ENCODE peak calls at places on chromosomes 6 and 20, in four cellular contexts. One of them, this sample, is unnamed.

GRCh38 chr20:15637971-15638754 is 935.1 kb downstream of the KIF16B start:
- DNase-seq in NCI-H1105 treated with DMSO at 0.1 percent for 48 hours: peak; percentile 17
- DNase-seq in activated CD4-positive, alpha-beta T cell treated with anti-CD3 and anti-CD28 coated beads, Interleukin-2, amount 50 U/mL, for 1 hour: no peak
- DNase-seq in stimulated activated CD4-positive, alpha-beta T cell treated with anti-CD3 and anti-CD28 coated beads, Interleukin-1b, Interleukin-23, amount 100 ng/mL, for 24 hours: no peak
- DNase-seq in this sample: no peak

GRCh38 chr6:118280210-118280609 is 267.9 kb upstream of the PLN start:
- DNase-seq in NCI-H1105 treated with DMSO at 0.1 percent for 48 hours: no peak
- DNase-seq in activated CD4-positive, alpha-beta T cell treated with anti-CD3 and anti-CD28 coated beads, Interleukin-2, amount 50 U/mL, for 1 hour: no peak
- DNase-seq in stimulated activated CD4-positive, alpha-beta T cell treated with anti-CD3 and anti-CD28 coated beads, Interleukin-1b, Interleukin-23, amount 100 ng/mL, for 24 hours: no peak
- DNase-seq in this sample: no peak

GRCh38 chr6:99252421-99252820 is 97.1 kb downstream of the FAXC start:
- DNase-seq in NCI-H1105 treated with DMSO at 0.1 percent for 48 hours: no peak
- DNase-seq in activated CD4-positive, alpha-beta T cell treated with anti-CD3 and anti-CD28 coated beads, Interleukin-2, amount 50 U/mL, for 1 hour: no peak
- DNase-seq in stimulated activated CD4-positive, alpha-beta T cell treated with anti-CD3 and anti-CD28 coated beads, Interleukin-1b, Interleukin-23, amount 100 ng/mL, for 24 hours: no peak
- DNase-seq in this sample: no peak

GRCh38 chr6:16929814-16930213 is 168.6 kb upstream of the ATXN1 start:
- DNase-seq in NCI-H1105 treated with DMSO at 0.1 percent for 48 hours: no peak
- DNase-seq in activated CD4-positive, alpha-beta T cell treated with anti-CD3 and anti-CD28 coated beads, Interleukin-2, amount 50 U/mL, for 1 hour: no peak
- DNase-seq in stimulated activated CD4-positive, alpha-beta T cell treated with anti-CD3 and anti-CD28 coated beads, Interleukin-1b, Interleukin-23, amount 100 ng/mL, for 24 hours: no peak
- DNase-seq in this sample: no peak

GRCh38 chr20:1933465-1933870 is 38.3 kb downstream of the SIRPA start:
- DNase-seq in NCI-H1105 treated with DMSO at 0.1 percent for 48 hours: no peak
- DNase-seq in activated CD4-positive, alpha-beta T cell treated with anti-CD3 and anti-CD28 coated beads, Interleukin-2, amount 50 U/mL, for 1 hour: no peak
- DNase-seq in stimulated activated CD4-positive, alpha-beta T cell treated with anti-CD3 and anti-CD28 coated beads, Interleukin-1b, Interleukin-23, amount 100 ng/mL, for 24 hours: no peak
- DNase-seq in this sample: no peak

GRCh38 chr20:37209661-37210314 is 30.4 kb upstream of the MROH8 start:
- DNase-seq in NCI-H1105 treated with DMSO at 0.1 percent for 48 hours: peak; percentile 55
- DNase-seq in activated CD4-positive, alpha-beta T cell treated with anti-CD3 and anti-CD28 coated beads, Interleukin-2, amount 50 U/mL, for 1 hour: no peak
- DNase-seq in stimulated activated CD4-positive, alpha-beta T cell treated with anti-CD3 and anti-CD28 coated beads, Interleukin-1b, Interleukin-23, amount 100 ng/mL, for 24 hours: no peak
- DNase-seq in this sample: no peak

GRCh38 chr6:163630096-163630495 is 215.6 kb downstream of the QKI start:
- DNase-seq in NCI-H1105 treated with DMSO at 0.1 percent for 48 hours: no peak
- DNase-seq in activated CD4-positive, alpha-beta T cell treated with anti-CD3 and anti-CD28 coated beads, Interleukin-2, amount 50 U/mL, for 1 hour: no peak
- DNase-seq in stimulated activated CD4-positive, alpha-beta T cell treated with anti-CD3 and anti-CD28 coated beads, Interleukin-1b, Interleukin-23, amount 100 ng/mL, for 24 hours: no peak
- DNase-seq in this sample: no peak

GRCh38 chr6:130322673-130323268 is 43.0 kb upstream of the TMEM200A start:
- DNase-seq in NCI-H1105 treated with DMSO at 0.1 percent for 48 hours: peak; percentile 65
- DNase-seq in activated CD4-positive, alpha-beta T cell treated with anti-CD3 and anti-CD28 coated beads, Interleukin-2, amount 50 U/mL, for 1 hour: peak; percentile 38
- DNase-seq in stimulated activated CD4-positive, alpha-beta T cell treated with anti-CD3 and anti-CD28 coated beads, Interleukin-1b, Interleukin-23, amount 100 ng/mL, for 24 hours: peak; percentile 21
- DNase-seq in this sample: peak; percentile 51

GRCh38 chr6:27049863-27050781 is 197.4 kb upstream of the PRSS16 start:
- DNase-seq in NCI-H1105 treated with DMSO at 0.1 percent for 48 hours: peak; percentile 35
- DNase-seq in activated CD4-positive, alpha-beta T cell treated with anti-CD3 and anti-CD28 coated beads, Interleukin-2, amount 50 U/mL, for 1 hour: no peak
- DNase-seq in stimulated activated CD4-positive, alpha-beta T cell treated with anti-CD3 and anti-CD28 coated beads, Interleukin-1b, Interleukin-23, amount 100 ng/mL, for 24 hours: no peak
- DNase-seq in this sample: no peak

GRCh38 chr20:20881808-20882207 is 169.4 kb upstream of the RALGAPA2 start:
- DNase-seq in NCI-H1105 treated with DMSO at 0.1 percent for 48 hours: no peak
- DNase-seq in activated CD4-positive, alpha-beta T cell treated with anti-CD3 and anti-CD28 coated beads, Interleukin-2, amount 50 U/mL, for 1 hour: no peak
- DNase-seq in stimulated activated CD4-positive, alpha-beta T cell treated with anti-CD3 and anti-CD28 coated beads, Interleukin-1b, Interleukin-23, amount 100 ng/mL, for 24 hours: no peak
- DNase-seq in this sample: no peak

GRCh38 chr20:22341508-22341907 is 242.9 kb downstream of the FOXA2 start:
- DNase-seq in NCI-H1105 treated with DMSO at 0.1 percent for 48 hours: no peak
- DNase-seq in activated CD4-positive, alpha-beta T cell treated with anti-CD3 and anti-CD28 coated beads, Interleukin-2, amount 50 U/mL, for 1 hour: no peak
- DNase-seq in stimulated activated CD4-positive, alpha-beta T cell treated with anti-CD3 and anti-CD28 coated beads, Interleukin-1b, Interleukin-23, amount 100 ng/mL, for 24 hours: no peak
- DNase-seq in this sample: no peak

GRCh38 chr6:7851780-7852179 is 58.8 kb downstream of the TXNDC5 start:
- DNase-seq in NCI-H1105 treated with DMSO at 0.1 percent for 48 hours: no peak
- DNase-seq in activated CD4-positive, alpha-beta T cell treated with anti-CD3 and anti-CD28 coated beads, Interleukin-2, amount 50 U/mL, for 1 hour: no peak
- DNase-seq in stimulated activated CD4-positive, alpha-beta T cell treated with anti-CD3 and anti-CD28 coated beads, Interleukin-1b, Interleukin-23, amount 100 ng/mL, for 24 hours: no peak
- DNase-seq in this sample: no peak

GRCh38 chr6:103327079-103327478 is 1532.6 kb downstream of the HACE1 start:
- DNase-seq in NCI-H1105 treated with DMSO at 0.1 percent for 48 hours: no peak
- DNase-seq in activated CD4-positive, alpha-beta T cell treated with anti-CD3 and anti-CD28 coated beads, Interleukin-2, amount 50 U/mL, for 1 hour: no peak
- DNase-seq in stimulated activated CD4-positive, alpha-beta T cell treated with anti-CD3 and anti-CD28 coated beads, Interleukin-1b, Interleukin-23, amount 100 ng/mL, for 24 hours: no peak
- DNase-seq in this sample: peak; percentile 7

GRCh38 chr6:83511901-83512681 is at the start of gene PRSS35:
- DNase-seq in NCI-H1105 treated with DMSO at 0.1 percent for 48 hours: peak; percentile 58
- DNase-seq in activated CD4-positive, alpha-beta T cell treated with anti-CD3 and anti-CD28 coated beads, Interleukin-2, amount 50 U/mL, for 1 hour: no peak
- DNase-seq in stimulated activated CD4-positive, alpha-beta T cell treated with anti-CD3 and anti-CD28 coated beads, Interleukin-1b, Interleukin-23, amount 100 ng/mL, for 24 hours: no peak
- DNase-seq in this sample: no peak

GRCh38 chr6:138004423-138005287 is 102.6 kb downstream of the PERP start:
- DNase-seq in NCI-H1105 treated with DMSO at 0.1 percent for 48 hours: peak; percentile 65
- DNase-seq in activated CD4-positive, alpha-beta T cell treated with anti-CD3 and anti-CD28 coated beads, Interleukin-2, amount 50 U/mL, for 1 hour: no peak
- DNase-seq in stimulated activated CD4-positive, alpha-beta T cell treated with anti-CD3 and anti-CD28 coated beads, Interleukin-1b, Interleukin-23, amount 100 ng/mL, for 24 hours: no peak
- DNase-seq in this sample: peak; percentile 18

GRCh38 chr20:10673176-10673830 is 496 bp downstream of the JAG1 start:
- DNase-seq in NCI-H1105 treated with DMSO at 0.1 percent for 48 hours: no peak
- DNase-seq in activated CD4-positive, alpha-beta T cell treated with anti-CD3 and anti-CD28 coated beads, Interleukin-2, amount 50 U/mL, for 1 hour: no peak
- DNase-seq in stimulated activated CD4-positive, alpha-beta T cell treated with anti-CD3 and anti-CD28 coated beads, Interleukin-1b, Interleukin-23, amount 100 ng/mL, for 24 hours: no peak
- DNase-seq in this sample: no peak

GRCh38 chr6:126094411-126094810 is 108.1 kb downstream of the TRMT11 start:
- DNase-seq in NCI-H1105 treated with DMSO at 0.1 percent for 48 hours: no peak
- DNase-seq in activated CD4-positive, alpha-beta T cell treated with anti-CD3 and anti-CD28 coated beads, Interleukin-2, amount 50 U/mL, for 1 hour: no peak
- DNase-seq in stimulated activated CD4-positive, alpha-beta T cell treated with anti-CD3 and anti-CD28 coated beads, Interleukin-1b, Interleukin-23, amount 100 ng/mL, for 24 hours: no peak
- DNase-seq in this sample: no peak

GRCh38 chr6:115969930-115970273 is 90.8 kb downstream of the FRK start:
- DNase-seq in NCI-H1105 treated with DMSO at 0.1 percent for 48 hours: no peak
- DNase-seq in activated CD4-positive, alpha-beta T cell treated with anti-CD3 and anti-CD28 coated beads, Interleukin-2, amount 50 U/mL, for 1 hour: no peak
- DNase-seq in stimulated activated CD4-positive, alpha-beta T cell treated with anti-CD3 and anti-CD28 coated beads, Interleukin-1b, Interleukin-23, amount 100 ng/mL, for 24 hours: no peak
- DNase-seq in this sample: no peak

GRCh38 chr20:24674921-24675605 is 205.6 kb downstream of the SYNDIG1 start:
- DNase-seq in NCI-H1105 treated with DMSO at 0.1 percent for 48 hours: no peak
- DNase-seq in activated CD4-positive, alpha-beta T cell treated with anti-CD3 and anti-CD28 coated beads, Interleukin-2, amount 50 U/mL, for 1 hour: no peak
- DNase-seq in stimulated activated CD4-positive, alpha-beta T cell treated with anti-CD3 and anti-CD28 coated beads, Interleukin-1b, Interleukin-23, amount 100 ng/mL, for 24 hours: no peak
- DNase-seq in this sample: no peak